ENCODE peak calls at places on chromosomes 1 and 21, in nine cellular contexts. K is H9; A is GM12891; N is AG08395; Q is KG1; J is stimulated activated CD4-positive, alpha-beta T cell treated with anti-CD3 and anti-CD28 coated beads, TNF-alpha, amount 100 ng/mL, for 48 hours; W is endothelial cell; F is amniotic stem cell; G is anterior cingulate cortex. S is an unnamed sample.

GRCh38 chr1:225817611-225818061 is 7.7 kb downstream of the EPHX1 start:
- DNase-seq in G (peak), F (no peak), K (peak), W (no peak), Q (no peak), A (no peak), N (peak), J (no peak), S (no peak)

GRCh38 chr1:44112486-44112885 is 6.1 kb upstream of the KLF17 start:
- DNase-seq in J (no peak), W (no peak), F (no peak), N (peak), G (no peak), K (no peak), Q (no peak), A (no peak), S (no peak)

GRCh38 chr1:210504286-210504685 is 175.6 kb downstream of the HHAT start:
- DNase-seq in F (no peak), G (no peak), K (no peak), J (no peak), N (no peak), Q (no peak), A (no peak), W (no peak), S (no peak)

GRCh38 chr1:244311784-244312532 is 139.8 kb downstream of the ADSS2 start:
- DNase-seq in F (no peak), Q (no peak), G (no peak), N (no peak), W (no peak), J (no peak), A (no peak), K (no peak), S (no peak)

GRCh38 chr1:228082975-228083870 is 715 bp downstream of the ARF1 start:
- DNase-seq in Q (no peak), F (no peak), W (peak), K (no peak), A (no peak), J (no peak), G (no peak), N (no peak), S (no peak)

GRCh38 chr21:43697758-43698643 is 20.9 kb upstream of the PDXK start:
- DNase-seq in N (peak), J (no peak), W (no peak), Q (no peak), A (no peak), G (no peak), K (no peak), F (no peak), S (no peak)

GRCh38 chr1:211534545-211535291 is 42.8 kb upstream of the RD3 start:
- DNase-seq in W (no peak), F (no peak), N (no peak), K (no peak), A (no peak), J (no peak), Q (no peak), G (no peak), S (no peak)

GRCh38 chr1:94027735-94028515 is 93.0 kb downstream of the ABCA4 start:
- DNase-seq in F (no peak), K (no peak), G (no peak), Q (no peak), N (no peak), W (no peak), A (no peak), J (no peak), S (no peak)

GRCh38 chr1:116232989-116233514 is 121.9 kb downstream of the MAB21L3 start:
- DNase-seq in G (no peak), K (no peak), F (no peak), N (no peak), W (no peak), J (no peak), A (no peak), Q (no peak), S (no peak)

GRCh38 chr1:226428348-226429050 is 20.6 kb upstream of the PARP1 start:
- DNase-seq in G (no peak), F (no peak), W (no peak), A (no peak), N (no peak), K (no peak), J (no peak), Q (no peak), S (no peak)

GRCh38 chr1:61388586-61388985 is 306.2 kb downstream of the NFIA start:
- DNase-seq in Q (no peak), W (no peak), N (no peak), F (no peak), A (no peak), K (no peak), J (no peak), G (no peak), S (no peak)

GRCh38 chr1:180911640-180912161 is 996 bp upstream of the KIAA1614 start:
- DNase-seq in A (no peak), N (peak), F (no peak), J (no peak), Q (no peak), W (no peak), K (peak), G (no peak), S (no peak)

GRCh38 chr21:42440187-42440792 is 36.6 kb downstream of the UBASH3A start:
- DNase-seq in J (no peak), G (no peak), A (peak), W (no peak), N (no peak), K (no peak), Q (no peak), F (no peak), S (no peak)

GRCh38 chr1:159594581-159594980 is 7.0 kb downstream of the APCS start:
- DNase-seq in Q (no peak), W (no peak), A (no peak), N (no peak), K (no peak), G (no peak), J (no peak), F (no peak), S (no peak)

GRCh38 chr1:93620841-93621210 is 60.8 kb downstream of the BCAR3 start:
- DNase-seq in W (no peak), J (no peak), G (no peak), F (no peak), Q (no peak), N (no peak), A (no peak), K (peak), S (no peak)

GRCh38 chr1:44351289-44351688 is 3.8 kb downstream of the ERI3 start:
- DNase-seq in G (no peak), W (no peak), J (no peak), K (no peak), F (no peak), N (no peak), A (no peak), Q (no peak), S (no peak)

GRCh38 chr1:68149907-68150306 is 82.4 kb downstream of the WLS start:
- DNase-seq in A (no peak), J (no peak), W (no peak), G (no peak), K (no peak), Q (no peak), F (no peak), N (no peak), S (no peak)

GRCh38 chr1:209648931-209649776 is 3.1 kb downstream of the LAMB3 start:
- DNase-seq in F (peak), Q (no peak), J (no peak), W (no peak), N (peak), K (no peak), A (no peak), G (no peak), S (no peak)

S was measured in activated CD4-positive, alpha-beta T cell treated with anti-CD3 and anti-CD28 coated beads for 24 hours.